ENCODE peak calls at places on chromosomes 3 and 15, in four cellular contexts. One of them, this sample, is unnamed. For H3K36me3 and H3K27me3, the result is how much of the 10 kb centered on the place peaks cover.

GRCh38 chr3:169493512-169494141 is 169.9 kb downstream of the MECOM start:
- DNase-seq in heart right ventricle: no peak
- DNase-seq in IMR-90: no peak
- DNase-seq in bronchial epithelial cell: no peak
- DNase-seq in this sample: no peak

GRCh38 chr15:60591491-60592385 is 112.8 kb upstream of the ICE2 start:
- DNase-seq in heart right ventricle: peak
- DNase-seq in IMR-90: no peak
- DNase-seq in bronchial epithelial cell: no peak
- DNase-seq in this sample: peak

GRCh38 chr3:38268522-38268921 is 2.9 kb downstream of the SLC22A13 start:
- DNase-seq in heart right ventricle: no peak
- DNase-seq in IMR-90: no peak
- DNase-seq in bronchial epithelial cell: no peak
- DNase-seq in this sample: no peak

GRCh38 chr3:115062412-115062956 is 84.6 kb downstream of the ZBTB20 start:
- DNase-seq in heart right ventricle: no peak
- DNase-seq in IMR-90: peak
- DNase-seq in bronchial epithelial cell: peak
- DNase-seq in this sample: no peak

GRCh38 chr3:90092994-90093393 is 985.6 kb downstream of the EPHA3 start:
- DNase-seq in heart right ventricle: no peak
- DNase-seq in IMR-90: peak
- DNase-seq in bronchial epithelial cell: peak
- DNase-seq in this sample: peak

GRCh38 chr3:196966526-196967401 is 1.9 kb downstream of the PIGZ start:
- DNase-seq in heart right ventricle: no peak
- DNase-seq in IMR-90: no peak
- DNase-seq in bronchial epithelial cell: no peak
- DNase-seq in this sample: no peak

GRCh38 chr3:190514163-190515153 is 573 bp downstream of the IL1RAP start:
- DNase-seq in heart right ventricle: peak
- DNase-seq in IMR-90: peak
- DNase-seq in bronchial epithelial cell: peak
- DNase-seq in this sample: peak

GRCh38 chr3:171269557-171269956 is 190.6 kb downstream of the TNIK start:
- DNase-seq in heart right ventricle: no peak
- DNase-seq in IMR-90: no peak
- DNase-seq in bronchial epithelial cell: no peak
- DNase-seq in this sample: no peak

GRCh38 chr15:101449471-101450425 is 39.8 kb downstream of the PCSK6 start:
- DNase-seq in heart right ventricle: no peak
- DNase-seq in IMR-90: no peak
- DNase-seq in bronchial epithelial cell: no peak
- DNase-seq in this sample: no peak

GRCh38 chr3:101640256-101640655 is 36.7 kb downstream of the ZBTB11 start:
- DNase-seq in heart right ventricle: no peak
- DNase-seq in IMR-90: no peak
- DNase-seq in bronchial epithelial cell: no peak
- DNase-seq in this sample: no peak

GRCh38 chr15:64923546-64923945 is 11.8 kb downstream of the ANKDD1A start:
- DNase-seq in heart right ventricle: no peak
- DNase-seq in IMR-90: no peak
- DNase-seq in bronchial epithelial cell: no peak
- DNase-seq in this sample: no peak

GRCh38 chr3:157087398-157088132 is 72.4 kb downstream of the CCNL1 start:
- DNase-seq in heart right ventricle: no peak
- DNase-seq in IMR-90: no peak
- DNase-seq in bronchial epithelial cell: peak
- DNase-seq in this sample: no peak

GRCh38 chr15:68676011-68676605 is 97.3 kb downstream of the CORO2B start:
- DNase-seq in heart right ventricle: no peak
- DNase-seq in IMR-90: no peak
- DNase-seq in bronchial epithelial cell: no peak
- DNase-seq in this sample: no peak

GRCh38 chr3:9121366-9121765 is 128.1 kb downstream of the SRGAP3 start:
- DNase-seq in heart right ventricle: no peak
- DNase-seq in IMR-90: no peak
- DNase-seq in bronchial epithelial cell: no peak
- DNase-seq in this sample: no peak

GRCh38 chr3:21697707-21698106 is 53.3 kb downstream of the ZNF385D start:
- DNase-seq in heart right ventricle: no peak
- DNase-seq in IMR-90: no peak
- DNase-seq in bronchial epithelial cell: no peak
- DNase-seq in this sample: no peak

GRCh38 chr15:60396100-60396499 is 1.7 kb downstream of the ANXA2 start:
- DNase-seq in heart right ventricle: no peak
- DNase-seq in IMR-90: no peak
- DNase-seq in bronchial epithelial cell: peak
- DNase-seq in this sample: no peak

GRCh38 chr15:79978694-79979519 is 7.9 kb upstream of the BCL2A1 start:
- DNase-seq in heart right ventricle: no peak
- DNase-seq in IMR-90: peak
- DNase-seq in bronchial epithelial cell: peak
- DNase-seq in this sample: peak

GRCh38 chr15:75641603-75642002 is 1.6 kb upstream of the IMP3 start:
- DNase-seq in heart right ventricle: no peak
- DNase-seq in IMR-90: no peak
- DNase-seq in bronchial epithelial cell: no peak
- DNase-seq in this sample: no peak

GRCh38 chr3:155605571-155605970 is 139.3 kb downstream of the PLCH1 start:
- DNase-seq in heart right ventricle: no peak
- DNase-seq in IMR-90: no peak
- DNase-seq in bronchial epithelial cell: no peak
- DNase-seq in this sample: no peak

GRCh38 chr3:1082024-1082633 is 10.7 kb upstream of the CNTN6 start:
- DNase-seq in heart right ventricle: no peak
- DNase-seq in IMR-90: peak
- DNase-seq in bronchial epithelial cell: peak
- DNase-seq in this sample: peak

GRCh38 chr3:12308517-12308916 is 19.6 kb downstream of the PPARG start:
- DNase-seq in heart right ventricle: no peak
- DNase-seq in IMR-90: peak
- DNase-seq in bronchial epithelial cell: peak
- DNase-seq in this sample: no peak

GRCh38 chr3:10358309-10358980 is 37.5 kb upstream of the SEC13 start:
- DNase-seq in heart right ventricle: no peak
- DNase-seq in IMR-90: no peak
- DNase-seq in bronchial epithelial cell: no peak
- DNase-seq in this sample: no peak

GRCh38 chr15:42721016-42721415 is 15.9 kb downstream of the CDAN1 start:
- DNase-seq in heart right ventricle: no peak
- DNase-seq in IMR-90: no peak
- DNase-seq in bronchial epithelial cell: peak
- DNase-seq in this sample: no peak

GRCh38 chr3:84555629-84556028 is 403.2 kb upstream of the CADM2 start:
- DNase-seq in heart right ventricle: no peak
- DNase-seq in IMR-90: no peak
- DNase-seq in bronchial epithelial cell: no peak
- DNase-seq in this sample: no peak

GRCh38 chr15:62306851-62307504 is 141.9 kb upstream of the C2CD4B start:
- DNase-seq in heart right ventricle: peak
- DNase-seq in IMR-90: peak
- DNase-seq in bronchial epithelial cell: peak
- DNase-seq in this sample: peak

GRCh38 chr3:71873093-71873611 is 88.2 kb upstream of the PROK2 start:
- DNase-seq in heart right ventricle: no peak
- DNase-seq in IMR-90: no peak
- DNase-seq in bronchial epithelial cell: no peak
- DNase-seq in this sample: no peak

GRCh38 chr3:94862703-94863102 is 799.8 kb downstream of the NSUN3 start:
- DNase-seq in heart right ventricle: no peak
- DNase-seq in IMR-90: no peak
- DNase-seq in bronchial epithelial cell: peak
- DNase-seq in this sample: peak

GRCh38 chr15:101359365-101359947 is 64.4 kb upstream of the SNRPA1 start:
- DNase-seq in heart right ventricle: no peak
- DNase-seq in IMR-90: peak
- DNase-seq in bronchial epithelial cell: peak
- DNase-seq in this sample: no peak

GRCh38 chr15:32098033-32098432 is 67.7 kb downstream of the CHRNA7 start:
- DNase-seq in heart right ventricle: no peak
- DNase-seq in IMR-90: no peak
- DNase-seq in bronchial epithelial cell: no peak
- DNase-seq in this sample: no peak

GRCh38 chr15:86915811-86916331 is 836.2 kb downstream of the AGBL1 start:
- DNase-seq in heart right ventricle: no peak
- DNase-seq in IMR-90: peak
- DNase-seq in bronchial epithelial cell: peak
- DNase-seq in this sample: peak

GRCh38 chr3:185733980-185734724 is 90.7 kb downstream of the IGF2BP2 start:
- DNase-seq in heart right ventricle: no peak
- DNase-seq in IMR-90: peak
- DNase-seq in bronchial epithelial cell: peak
- DNase-seq in this sample: peak

GRCh38 chr3:126261037-126261436 is 80.7 kb upstream of the ALDH1L1 start:
- DNase-seq in heart right ventricle: peak
- DNase-seq in IMR-90: peak
- DNase-seq in bronchial epithelial cell: no peak
- DNase-seq in this sample: peak

GRCh38 chr3:115074502-115074901 is 72.6 kb downstream of the ZBTB20 start:
- DNase-seq in heart right ventricle: no peak
- DNase-seq in IMR-90: peak
- DNase-seq in bronchial epithelial cell: peak
- DNase-seq in this sample: peak

DNA sequence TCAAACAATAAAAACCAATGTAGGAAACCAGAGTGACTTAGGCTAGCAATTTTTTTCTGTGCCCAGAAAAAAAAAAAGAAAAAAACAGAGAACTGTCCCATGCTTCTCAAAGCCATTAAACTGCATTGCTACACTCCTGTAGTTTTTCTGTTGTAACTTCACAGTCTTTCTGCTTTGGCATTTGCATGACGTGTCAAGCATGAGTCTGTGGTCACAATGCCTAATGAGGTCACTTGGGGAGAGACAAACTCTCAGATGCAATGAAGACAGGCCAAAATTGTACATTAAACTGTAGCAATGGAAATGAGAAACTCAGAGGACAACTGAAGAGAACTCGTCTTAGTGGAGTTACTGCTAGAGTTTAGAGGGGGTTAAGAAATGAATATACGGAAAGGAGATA is 30.8 kb downstream of the CCDC80 start:
- DNase-seq in heart right ventricle: no peak
- DNase-seq in IMR-90: peak
- DNase-seq in bronchial epithelial cell: no peak
- DNase-seq in this sample: peak
- H3K36me3 ChIP-seq in heart right ventricle: under half
- H3K36me3 ChIP-seq in IMR-90: under half
- H3K36me3 ChIP-seq in bronchial epithelial cell: under half
- H3K36me3 ChIP-seq in this sample: under half

GRCh38 chr15:66167854-66168253 is 85.7 kb downstream of the MEGF11 start:
- DNase-seq in heart right ventricle: no peak
- DNase-seq in IMR-90: no peak
- DNase-seq in bronchial epithelial cell: no peak
- DNase-seq in this sample: no peak
- H3K27me3 ChIP-seq in heart right ventricle: under half
- H3K27me3 ChIP-seq in IMR-90: half or more
- H3K27me3 ChIP-seq in bronchial epithelial cell: under half
- H3K27me3 ChIP-seq in this sample: under half

DNA sequence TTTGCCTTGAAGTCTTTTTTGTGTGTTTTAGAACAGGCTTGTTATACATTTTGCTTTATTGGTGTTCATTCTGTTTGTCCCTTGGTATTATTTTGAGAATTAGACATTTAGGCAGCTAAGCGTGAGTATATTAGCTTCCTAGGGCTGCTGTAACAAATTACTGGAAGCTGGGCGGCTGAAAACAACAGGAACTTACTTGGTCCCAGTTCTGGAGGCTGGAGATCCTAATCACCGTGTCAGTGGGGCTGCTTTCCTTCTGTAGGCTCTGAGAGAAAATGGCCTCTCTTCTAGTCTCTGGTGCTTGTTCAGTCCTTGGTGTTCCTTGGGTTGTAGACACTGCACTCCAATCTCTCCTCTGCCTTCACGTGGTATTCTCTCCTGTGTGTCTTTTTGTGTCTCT is 142.3 kb downstream of the KLHL25 start:
- DNase-seq in heart right ventricle: no peak
- DNase-seq in IMR-90: no peak
- DNase-seq in bronchial epithelial cell: no peak
- DNase-seq in this sample: no peak
- H3K36me3 ChIP-seq in heart right ventricle: under half
- H3K36me3 ChIP-seq in IMR-90: under half
- H3K36me3 ChIP-seq in bronchial epithelial cell: under half
- H3K36me3 ChIP-seq in this sample: under half

GRCh38 chr3:158107508-158108095 is 1.4 kb upstream of the SHOX2 start:
- DNase-seq in heart right ventricle: no peak
- DNase-seq in IMR-90: no peak
- DNase-seq in bronchial epithelial cell: no peak
- DNase-seq in this sample: no peak

GRCh38 chr3:158108596-158108995 is 1.3 kb upstream of the RSRC1 start:
- DNase-seq in heart right ventricle: no peak
- DNase-seq in IMR-90: no peak
- DNase-seq in bronchial epithelial cell: no peak
- DNase-seq in this sample: no peak

GRCh38 chr3:158105710-158106438 is at the start of gene SHOX2:
- DNase-seq in heart right ventricle: peak
- DNase-seq in IMR-90: peak
- DNase-seq in bronchial epithelial cell: no peak
- DNase-seq in this sample: peak

GRCh38 chr3:158105124-158105709 is 1.0 kb downstream of the SHOX2 start:
- DNase-seq in heart right ventricle: no peak
- DNase-seq in IMR-90: no peak
- DNase-seq in bronchial epithelial cell: no peak
- DNase-seq in this sample: no peak

GRCh38 chr3:158106773-158107461 is 697 bp upstream of the SHOX2 start:
- DNase-seq in heart right ventricle: no peak
- DNase-seq in IMR-90: no peak
- DNase-seq in bronchial epithelial cell: no peak
- DNase-seq in this sample: no peak
- H3K27me3 ChIP-seq in heart right ventricle: half or more
- H3K27me3 ChIP-seq in IMR-90: half or more
- H3K27me3 ChIP-seq in bronchial epithelial cell: half or more
- H3K27me3 ChIP-seq in this sample: half or more

GRCh38 chr3:127606086-127606805 is 8.0 kb downstream of the MCM2 start:
- DNase-seq in heart right ventricle: no peak
- DNase-seq in IMR-90: no peak
- DNase-seq in bronchial epithelial cell: no peak
- DNase-seq in this sample: no peak
- H3K36me3 ChIP-seq in heart right ventricle: under half
- H3K36me3 ChIP-seq in IMR-90: under half
- H3K36me3 ChIP-seq in bronchial epithelial cell: under half
- H3K36me3 ChIP-seq in this sample: under half

GRCh38 chr15:96410175-96411055 is 79.9 kb downstream of the NR2F2 start:
- DNase-seq in heart right ventricle: no peak
- DNase-seq in IMR-90: no peak
- DNase-seq in bronchial epithelial cell: peak
- DNase-seq in this sample: no peak
- H3K27me3 ChIP-seq in heart right ventricle: half or more
- H3K27me3 ChIP-seq in IMR-90: half or more
- H3K27me3 ChIP-seq in bronchial epithelial cell: under half
- H3K27me3 ChIP-seq in this sample: half or more